ENCODE peak calls at places on chromosome 20, in nine cellular contexts. S is sigmoid colon, W is heart left ventricle, F is IMR-90, H is erythroblast, L is right lobe of liver, P is transverse colon, E is uterus, R is HCT116. I is an unnamed sample.

GRCh38 chr20:23622839-23623343 is 14.9 kb downstream of the CST3 start:
- DNase-seq in H (no peak), F (peak), P (peak), W (peak), R (peak), E (peak), L (no peak), S (peak), I (peak)

GRCh38 chr20:33915726-33916331 is 77.9 kb upstream of the RALY start:
- DNase-seq in E (no peak), H (peak), W (peak), F (no peak), R (peak), P (peak), L (peak), S (no peak), I (peak)

GRCh38 chr20:49891486-49891885 is 23.8 kb downstream of the SPATA2 start:
- DNase-seq in R (no peak), P (no peak), W (no peak), F (no peak), H (no peak), S (peak), L (no peak), E (no peak), I (no peak)

GRCh38 chr20:59495166-59495565 is 109.2 kb upstream of the PHACTR3 start:
- DNase-seq in F (no peak), R (no peak), P (no peak), E (no peak), W (no peak), L (no peak), H (no peak), S (no peak), I (no peak)

GRCh38 chr20:44079291-44079690 is 107.7 kb downstream of the JPH2 start:
- DNase-seq in H (no peak), F (no peak), S (no peak), R (no peak), E (no peak), W (no peak), P (no peak), L (no peak), I (no peak)

GRCh38 chr20:45111285-45111684 is 3.7 kb downstream of the WFDC5 start:
- DNase-seq in H (no peak), E (no peak), S (no peak), W (no peak), L (no peak), R (no peak), P (no peak), F (no peak), I (no peak)

GRCh38 chr20:32675223-32675975 is 1.7 kb upstream of the C20orf203 start:
- DNase-seq in R (no peak), H (no peak), E (no peak), W (no peak), L (no peak), P (no peak), S (no peak), F (no peak), I (no peak)

GRCh38 chr20:44181611-44182010 is 5.4 kb downstream of the JPH2 start:
- DNase-seq in H (no peak), W (peak), E (peak), R (no peak), L (no peak), P (no peak), F (no peak), S (no peak), I (no peak)

GRCh38 chr20:50645253-50646068 is 45.9 kb downstream of the RIPOR3 start:
- DNase-seq in R (peak), H (no peak), W (peak), L (no peak), E (peak), S (peak), P (peak), F (peak), I (peak)

GRCh38 chr20:62193079-62194025 is 10.5 kb downstream of the MTG2 start:
- DNase-seq in H (no peak), W (peak), E (no peak), R (no peak), P (no peak), F (no peak), L (no peak), S (no peak), I (no peak)

GRCh38 chr20:10040070-10040970 is 5.5 kb downstream of the ANKEF1 start:
- DNase-seq in L (no peak), S (no peak), R (peak), F (peak), P (no peak), H (no peak), W (no peak), E (no peak), I (peak)

GRCh38 chr20:9699181-9699580 is 139.7 kb downstream of the PAK5 start:
- DNase-seq in P (no peak), S (no peak), R (no peak), H (no peak), L (no peak), W (no peak), F (peak), E (no peak), I (no peak)

GRCh38 chr20:62409935-62410741 is 3.1 kb upstream of the CABLES2 start:
- DNase-seq in R (no peak), F (no peak), E (peak), P (peak), S (peak), H (peak), W (peak), L (no peak), I (peak)

GRCh38 chr20:49276201-49276894 is 1.5 kb downstream of the ZNFX1 start:
- DNase-seq in W (peak), H (peak), L (no peak), P (peak), R (no peak), F (peak), S (no peak), E (no peak), I (peak)

GRCh38 chr20:49964964-49965780 is 17.6 kb upstream of the SNAI1 start:
- DNase-seq in P (peak), H (peak), E (no peak), S (peak), L (no peak), F (no peak), W (peak), R (peak), I (peak)

GRCh38 chr20:51412333-51412761 is 130.2 kb downstream of the NFATC2 start:
- DNase-seq in W (peak), S (peak), F (peak), L (peak), E (no peak), R (no peak), H (no peak), P (no peak), I (peak)

GRCh38 chr20:2458919-2459499 is 11.6 kb downstream of the SNRPB start:
- DNase-seq in S (no peak), F (no peak), R (no peak), E (no peak), W (no peak), P (no peak), H (no peak), L (no peak), I (no peak)
- TF ChIP-seq POLR2A in S (no peak), F (no peak), R (no peak), E (no peak), W (no peak), P (no peak), H (peak), L (no peak), I (no peak)

DNA sequence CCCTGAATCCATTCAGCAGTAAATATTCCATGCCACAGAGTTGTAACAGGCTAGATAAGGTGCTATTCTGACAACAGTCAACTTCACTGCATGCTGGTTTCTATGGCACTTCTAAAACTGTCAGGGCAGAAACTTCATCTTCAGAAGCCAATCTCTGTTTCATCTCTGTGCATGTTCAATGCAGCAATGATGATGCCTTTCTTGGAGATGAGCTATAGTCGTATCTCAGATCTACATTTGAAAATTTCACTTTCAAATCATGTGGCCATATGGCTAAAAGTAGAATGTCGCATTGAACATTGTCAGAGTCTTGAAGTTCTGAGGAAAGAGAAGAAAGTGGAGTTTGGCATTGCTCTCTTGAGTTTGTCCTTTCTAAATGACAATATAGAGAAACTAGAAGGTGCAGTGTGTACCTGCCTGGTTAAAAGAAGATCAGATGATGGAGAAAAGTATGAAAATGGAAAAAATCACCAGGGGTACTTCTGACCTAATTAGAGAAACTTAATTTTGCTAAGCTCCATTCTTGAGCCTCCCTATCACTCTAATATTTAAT is 49.0 kb upstream of the VSTM2L start:
- DNase-seq in F (no peak), W (no peak), E (no peak), R (no peak), H (no peak), P (no peak), S (no peak), L (no peak), I (no peak)
- TF ChIP-seq POLR2A in F (no peak), W (no peak), E (no peak), R (no peak), H (no peak), P (no peak), S (no peak), L (no peak), I (no peak)

DNA sequence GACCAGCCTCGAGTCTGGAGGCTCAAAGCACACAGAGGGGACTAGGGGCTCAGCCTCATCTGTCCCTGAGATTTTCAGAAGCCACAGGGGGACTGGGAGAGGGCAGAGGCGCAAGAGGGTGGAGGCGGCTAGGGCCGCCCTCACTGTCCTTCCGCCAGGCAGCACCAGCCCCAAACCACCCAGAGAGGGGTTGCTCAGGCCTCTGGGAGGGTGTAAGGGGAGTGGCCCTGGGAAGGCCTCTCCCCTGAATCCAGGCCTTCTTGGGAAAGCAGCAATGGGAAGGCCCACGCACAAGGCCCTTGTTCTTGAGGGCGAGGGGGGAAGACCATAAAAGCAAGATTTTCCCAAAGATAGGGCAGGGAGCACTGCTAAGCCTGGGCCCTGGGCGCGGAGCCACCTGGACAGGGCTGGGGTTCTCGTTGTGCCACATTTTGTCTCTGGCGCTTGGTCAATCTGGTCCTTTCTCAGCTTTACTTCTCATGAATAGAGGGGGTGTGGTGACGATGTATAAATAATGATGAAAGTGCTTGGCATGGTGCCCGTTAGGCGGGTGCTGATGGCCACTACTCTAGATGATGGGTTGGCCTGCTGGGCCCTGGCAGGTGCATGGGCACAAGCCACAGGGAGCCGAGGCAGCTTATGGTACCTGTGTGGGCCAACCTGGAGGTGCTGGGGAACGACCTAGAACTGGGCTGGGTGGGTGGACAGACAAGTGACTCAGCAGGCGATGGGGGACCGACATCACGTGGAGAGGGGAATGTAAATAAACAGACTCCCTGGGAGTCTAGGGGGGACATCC is 4.8 kb downstream of the SAMD10 start:
- DNase-seq in L (peak), F (peak), R (no peak), S (peak), H (no peak), E (no peak), P (no peak), W (peak), I (no peak)
- TF ChIP-seq POLR2A in L (no peak), F (no peak), R (no peak), S (no peak), H (no peak), E (no peak), P (no peak), W (no peak), I (no peak)

DNA sequence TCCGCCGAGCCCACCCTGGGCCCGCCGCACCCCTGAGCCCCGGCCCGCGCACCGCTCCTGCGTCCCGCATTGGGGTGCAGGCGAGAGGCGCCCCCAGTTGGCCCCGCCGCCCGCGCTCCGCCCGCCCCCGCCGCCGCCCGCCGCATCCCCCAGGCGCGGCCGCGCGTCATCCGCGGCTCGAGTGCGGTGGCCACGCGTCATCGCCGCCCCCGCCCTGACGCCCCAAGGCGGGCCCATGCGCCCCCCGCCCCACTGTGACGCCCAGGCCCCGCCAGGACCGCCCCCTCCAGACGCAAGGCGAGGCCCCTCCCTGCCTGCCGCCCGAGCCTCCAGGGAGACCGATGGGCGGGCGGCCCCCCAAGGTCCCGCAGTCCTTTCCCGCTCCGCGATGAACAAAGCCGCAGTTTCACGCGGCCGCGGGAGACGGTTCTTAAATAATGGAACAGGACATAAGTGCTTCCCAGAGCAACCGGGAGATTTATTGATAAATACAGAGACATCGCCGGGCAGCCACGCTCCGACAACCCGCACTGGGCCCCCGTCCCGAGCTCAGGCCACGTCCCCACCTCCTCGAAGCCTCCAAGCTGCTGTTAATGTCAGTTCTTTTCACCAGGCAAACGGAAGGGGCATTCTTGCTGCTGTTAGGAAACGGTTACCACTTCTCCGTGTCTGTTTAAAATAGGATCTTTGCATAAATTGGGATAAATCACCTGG is at the start of gene ANKRD60:
- DNase-seq in L (no peak), R (no peak), E (peak), W (no peak), F (peak), S (peak), P (no peak), H (peak), I (no peak)
- TF ChIP-seq POLR2A in L (no peak), R (no peak), E (no peak), W (no peak), F (peak), S (no peak), P (no peak), H (no peak), I (no peak)

GRCh38 chr20:5001174-5002076 is at the start of gene SLC23A2:
- DNase-seq in L (peak), R (no peak), E (peak), H (peak), P (peak), W (peak), F (no peak), S (peak), I (peak)
- TF ChIP-seq POLR2A in L (peak), R (no peak), E (peak), H (no peak), P (no peak), W (no peak), F (no peak), S (no peak), I (peak)

GRCh38 chr20:38599410-38599882 is 2.2 kb upstream of the ARHGAP40 start:
- DNase-seq in P (no peak), R (no peak), E (no peak), S (no peak), F (no peak), W (peak), L (peak), H (no peak), I (no peak)
- TF ChIP-seq POLR2A in P (no peak), R (no peak), E (no peak), S (no peak), F (no peak), W (no peak), L (no peak), H (no peak), I (no peak)

DNA sequence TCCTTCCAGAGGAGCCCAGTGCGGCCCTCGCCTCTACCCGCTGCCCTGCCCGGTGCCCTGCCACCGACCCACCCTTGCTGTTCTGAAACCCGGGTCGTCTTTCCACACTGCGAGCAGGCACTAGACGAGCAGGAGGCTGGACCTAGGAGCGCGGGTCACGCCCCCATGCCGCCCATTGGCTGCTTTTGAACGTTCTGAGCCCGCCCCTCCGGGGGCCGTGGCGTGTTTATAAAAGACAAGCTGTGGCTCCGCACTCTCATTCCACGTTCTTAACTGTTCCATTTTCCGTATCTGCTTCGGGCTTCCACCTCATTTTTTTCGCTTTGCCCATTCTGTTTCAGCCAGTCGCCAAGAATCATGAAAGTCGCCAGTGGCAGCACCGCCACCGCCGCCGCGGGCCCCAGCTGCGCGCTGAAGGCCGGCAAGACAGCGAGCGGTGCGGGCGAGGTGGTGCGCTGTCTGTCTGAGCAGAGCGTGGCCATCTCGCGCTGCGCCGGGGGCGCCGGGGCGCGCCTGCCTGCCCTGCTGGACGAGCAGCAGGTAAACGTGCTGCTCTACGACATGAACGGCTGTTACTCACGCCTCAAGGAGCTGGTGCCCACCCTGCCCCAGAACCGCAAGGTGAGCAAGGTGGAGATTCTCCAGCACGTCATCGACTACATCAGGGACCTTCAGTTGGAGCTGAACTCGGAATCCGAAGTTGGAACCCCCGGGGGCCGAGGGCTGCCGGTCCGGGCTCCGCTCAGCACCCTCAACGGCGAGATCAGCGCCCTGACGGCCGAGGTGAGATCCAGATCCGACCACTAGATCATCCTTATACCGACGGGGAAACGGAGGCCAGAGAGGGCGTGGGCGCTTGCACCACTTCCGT is at the start of gene ID1:
- DNase-seq in H (peak), S (peak), W (peak), R (peak), F (peak), L (peak), P (peak), E (peak), I (peak)
- TF ChIP-seq POLR2A in H (peak), S (peak), W (peak), R (peak), F (peak), L (peak), P (peak), E (peak), I (peak)

GRCh38 chr20:36091561-36092423 is 62.7 kb upstream of the EPB41L1 start:
- DNase-seq in L (no peak), R (no peak), W (no peak), H (no peak), S (no peak), F (no peak), P (no peak), E (no peak), I (no peak)

GRCh38 chr20:36092424-36093024 is 62.0 kb upstream of the EPB41L1 start:
- DNase-seq in H (peak), S (no peak), W (no peak), P (peak), L (no peak), R (no peak), F (no peak), E (peak), I (no peak)

GRCh38 chr20:36094497-36094896 is 60.0 kb upstream of the EPB41L1 start:
- DNase-seq in P (peak), H (no peak), L (no peak), S (no peak), E (peak), F (no peak), W (peak), R (no peak), I (no peak)

GRCh38 chr20:36093804-36094145 is 60.8 kb upstream of the EPB41L1 start:
- DNase-seq in H (no peak), L (no peak), W (no peak), E (no peak), F (no peak), S (no peak), P (no peak), R (no peak), I (no peak)

DNA sequence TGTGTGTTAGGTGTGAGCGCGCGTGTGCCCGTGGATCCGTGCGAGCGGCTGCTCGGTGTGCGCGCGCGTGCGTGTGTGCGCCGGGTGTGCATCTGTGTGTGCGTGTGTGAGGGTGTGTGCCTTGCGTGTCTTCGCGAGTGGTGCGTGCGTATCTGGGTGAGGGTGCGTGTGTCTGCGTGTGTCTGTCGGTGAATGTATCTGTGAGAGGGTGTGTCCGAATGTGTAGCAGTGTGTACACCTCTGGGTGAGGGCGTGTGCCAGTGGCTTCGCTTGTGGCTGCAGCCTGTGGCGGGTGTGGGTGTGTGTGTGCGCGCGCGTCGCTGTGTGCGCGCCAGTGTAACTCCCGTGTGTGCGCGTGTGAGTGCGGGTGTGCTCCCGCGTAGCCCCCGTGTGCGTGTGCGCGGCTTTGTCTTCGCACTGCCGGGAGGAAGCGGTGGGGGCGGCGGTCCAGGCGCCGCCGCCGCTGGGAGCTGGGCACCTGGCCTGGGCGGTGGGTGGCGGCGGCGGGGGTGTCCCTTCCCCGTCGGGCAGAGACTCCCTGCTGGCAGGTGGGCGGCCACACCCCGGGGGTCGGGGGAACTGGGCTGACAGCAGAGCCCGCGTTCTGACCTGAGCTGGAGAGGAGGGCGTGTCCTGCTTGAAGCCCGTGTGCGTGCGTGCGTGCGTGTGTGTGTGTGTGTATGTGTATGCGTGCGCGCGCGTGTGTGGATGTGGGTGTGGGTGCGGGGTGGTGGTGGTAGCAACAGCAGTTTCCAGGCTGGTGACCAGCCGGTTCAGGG is 61.3 kb upstream of the EPB41L1 start:
- DNase-seq in H (peak), R (no peak), E (peak), L (no peak), S (peak), P (peak), F (no peak), W (peak), I (no peak)
- TF ChIP-seq POLR2A in H (no peak), R (no peak), E (no peak), L (no peak), S (no peak), P (peak), F (no peak), W (no peak), I (peak)